ENCODE peak calls at places on chromosomes 4 and X, in nine cellular contexts. I is RPMI7951; D is stimulated activated CD4-positive, alpha-beta T cell treated with anti-CD3 and anti-CD28 coated beads, TNF-alpha, amount 100 ng/mL, for 48 hours; B is stimulated activated CD8-positive, alpha-beta memory T cell treated with anti-CD3 and anti-CD28 coated beads, Interleukin-7, amount 100 ng/mL, for 24 hours; S is fibroblast of lung; A is stimulated activated naive CD8-positive, alpha-beta T cell treated with anti-CD3 and anti-CD28 coated beads, Interleukin-15, Interleukin-2, amounts not matched to agents 100 U/mL and 50 U/mL, for 24 hours; P is psoas muscle; K is bronchial epithelial cell; V is fibroblast of mammary gland. J is an unnamed sample.

GRCh38 chr4:20271954-20272353 is 20.2 kb downstream of the SLIT2 start:
- DNase-seq in I (no peak), D (no peak), B (no peak), S (peak), A (no peak), P (no peak), K (no peak), V (no peak), J (no peak)

GRCh38 chrX:31147175-31147574 is 75.3 kb upstream of the FTHL17 start:
- DNase-seq in I (no peak), D (no peak), B (no peak), S (no peak), A (no peak), P (no peak), K (no peak), V (no peak), J (no peak)

GRCh38 chr4:14196141-14196540 is 568.6 kb upstream of the BOD1L1 start:
- DNase-seq in I (peak), D (no peak), B (no peak), S (peak), A (peak), P (no peak), K (peak), V (peak), J (peak)

GRCh38 chr4:56979674-56980073 is 978 bp downstream of the POLR2B start:
- DNase-seq in I (peak), D (peak), B (no peak), S (no peak), A (peak), P (no peak), K (peak), V (peak), J (no peak)

GRCh38 chr4:6369035-6369434 is 99.4 kb downstream of the WFS1 start:
- DNase-seq in I (no peak), D (no peak), B (no peak), S (no peak), A (no peak), P (no peak), K (no peak), V (no peak), J (no peak)

GRCh38 chrX:20693071-20693470 is 426.4 kb upstream of the RPS6KA3 start:
- DNase-seq in I (no peak), D (no peak), B (no peak), S (peak), A (no peak), P (no peak), K (no peak), V (peak), J (no peak)

GRCh38 chr4:37802068-37802666 is 24.3 kb upstream of the PGM2 start:
- DNase-seq in I (peak), D (no peak), B (no peak), S (peak), A (no peak), P (no peak), K (peak), V (peak), J (peak)

GRCh38 chr4:9937078-9937477 is 84.2 kb downstream of the SLC2A9 start:
- DNase-seq in I (no peak), D (no peak), B (no peak), S (no peak), A (no peak), P (no peak), K (no peak), V (no peak), J (no peak)

GRCh38 chrX:17737707-17738001 is 361 bp downstream of the SCML1 start:
- DNase-seq in I (no peak), D (no peak), B (peak), S (no peak), A (peak), P (no peak), K (no peak), V (no peak), J (no peak)

GRCh38 chr4:90081432-90082195 is 45.6 kb upstream of the CCSER1 start:
- DNase-seq in I (no peak), D (no peak), B (no peak), S (no peak), A (no peak), P (no peak), K (no peak), V (no peak), J (no peak)

GRCh38 chrX:119870626-119871131 is 854 bp downstream of the RNF113A start:
- DNase-seq in I (no peak), D (no peak), B (no peak), S (peak), A (peak), P (no peak), K (no peak), V (no peak), J (no peak)

GRCh38 chr4:74651198-74651597 is 143.1 kb downstream of the BTC start:
- DNase-seq in I (no peak), D (no peak), B (no peak), S (no peak), A (no peak), P (no peak), K (no peak), V (no peak), J (no peak)

GRCh38 chrX:2327423-2327822 is 173.4 kb downstream of the DHRSX start:
- DNase-seq in I (no peak), D (no peak), B (no peak), S (no peak), A (no peak), P (no peak), K (no peak), V (no peak), J (no peak)

GRCh38 chrX:93673056-93673868 is at the start of gene NAP1L3:
- DNase-seq in I (peak), D (peak), B (peak), S (peak), A (peak), P (no peak), K (peak), V (peak), J (peak)

GRCh38 chr4:74205559-74205958 is 47.6 kb downstream of the MTHFD2L start:
- DNase-seq in I (no peak), D (no peak), B (no peak), S (no peak), A (no peak), P (no peak), K (no peak), V (no peak), J (no peak)

GRCh38 chrX:1464282-1465131 is 11.8 kb upstream of the ASMTL start:
- DNase-seq in I (peak), D (no peak), B (no peak), S (no peak), A (peak), P (no peak), K (no peak), V (no peak), J (no peak)

GRCh38 chr4:6602289-6602688 is 27.3 kb downstream of the MAN2B2 start:
- DNase-seq in I (no peak), D (no peak), B (no peak), S (no peak), A (no peak), P (no peak), K (no peak), V (no peak), J (no peak)